ENCODE peak calls at places on chromosomes 16 and 17, in four cellular contexts. One of them, this sample, is unnamed.

GRCh38 chr17:79560527-79560926 is 50.3 kb downstream of the RBFOX3 start:
- DNase-seq in WTC11: no peak
- DNase-seq in K562: no peak
- DNase-seq in HepG2: no peak
- DNase-seq in this sample: no peak

GRCh38 chr17:76727745-76728456 is 1.3 kb downstream of the METTL23 start:
- DNase-seq in WTC11: no peak
- DNase-seq in HepG2: no peak
- DNase-seq in K562: no peak
- DNase-seq in this sample: peak; percentile 31

GRCh38 chr17:42895185-42895555 is 5.4 kb upstream of the G6PC1 start:
- DNase-seq in HepG2: no peak
- DNase-seq in K562: no peak
- DNase-seq in WTC11: no peak
- DNase-seq in this sample: no peak

GRCh38 chr17:74334393-74335039 is 8.5 kb downstream of the KIF19 start:
- DNase-seq in K562: no peak
- DNase-seq in HepG2: no peak
- DNase-seq in WTC11: no peak
- DNase-seq in this sample: no peak

GRCh38 chr17:20066253-20066652 is 57.1 kb downstream of the SPECC1 start:
- DNase-seq in HepG2: no peak
- DNase-seq in WTC11: no peak
- DNase-seq in K562: no peak
- DNase-seq in this sample: no peak

GRCh38 chr16:79042886-79043285 is 557.7 kb downstream of the MAF start:
- DNase-seq in K562: no peak
- DNase-seq in HepG2: no peak
- DNase-seq in WTC11: no peak
- DNase-seq in this sample: no peak

GRCh38 chr16:5025171-5025632 is 8.5 kb downstream of the NAGPA start:
- DNase-seq in K562: no peak
- DNase-seq in HepG2: no peak
- DNase-seq in WTC11: peak; percentile 85
- DNase-seq in this sample: no peak

GRCh38 chr17:66650490-66650877 is 184.4 kb upstream of the CACNG5 start:
- DNase-seq in HepG2: no peak
- DNase-seq in K562: no peak
- DNase-seq in WTC11: no peak
- DNase-seq in this sample: no peak

GRCh38 chr17:7988750-7989178 is 13.7 kb upstream of the GUCY2D start:
- DNase-seq in HepG2: peak; percentile 76
- DNase-seq in K562: peak; percentile 44
- DNase-seq in WTC11: no peak
- DNase-seq in this sample: peak; percentile 66

GRCh38 chr16:17414421-17414820 is 56.3 kb downstream of the XYLT1 start:
- DNase-seq in WTC11: no peak
- DNase-seq in HepG2: no peak
- DNase-seq in K562: no peak
- DNase-seq in this sample: peak; percentile 32

GRCh38 chr17:77581480-77581879 is 377.0 kb upstream of the TNRC6C start:
- DNase-seq in K562: no peak
- DNase-seq in WTC11: no peak
- DNase-seq in HepG2: no peak
- DNase-seq in this sample: no peak

GRCh38 chr16:14284371-14284770 is 213.3 kb downstream of the MRTFB start:
- DNase-seq in WTC11: no peak
- DNase-seq in K562: no peak
- DNase-seq in HepG2: no peak
- DNase-seq in this sample: no peak

GRCh38 chr16:73083271-73083670 is 35.3 kb upstream of the ZFHX3 start:
- DNase-seq in K562: no peak
- DNase-seq in WTC11: no peak
- DNase-seq in HepG2: no peak
- DNase-seq in this sample: no peak

GRCh38 chr17:37744633-37744927 is 279 bp downstream of the HNF1B start:
- DNase-seq in K562: no peak
- DNase-seq in WTC11: no peak
- DNase-seq in HepG2: no peak
- DNase-seq in this sample: no peak

GRCh38 chr17:73476890-73477350 is 165.1 kb upstream of the CDC42EP4 start:
- DNase-seq in WTC11: no peak
- DNase-seq in HepG2: no peak
- DNase-seq in K562: no peak
- DNase-seq in this sample: no peak

GRCh38 chr17:38322156-38322779 is 21.5 kb downstream of the GPR179 start:
- DNase-seq in K562: peak; percentile 80
- DNase-seq in HepG2: peak; percentile 48
- DNase-seq in WTC11: peak; percentile 83
- DNase-seq in this sample: no peak

GRCh38 chr17:68458260-68459029 is 1.1 kb upstream of the WIPI1 start:
- DNase-seq in WTC11: no peak
- DNase-seq in K562: no peak
- DNase-seq in HepG2: no peak
- DNase-seq in this sample: no peak

GRCh38 chr17:68456529-68457167 is 648 bp downstream of the WIPI1 start:
- DNase-seq in K562: no peak
- DNase-seq in HepG2: peak; percentile 92
- DNase-seq in WTC11: peak; percentile 72
- DNase-seq in this sample: no peak

GRCh38 chr17:68455756-68456528 is 1.4 kb downstream of the WIPI1 start:
- DNase-seq in HepG2: peak; percentile 89
- DNase-seq in WTC11: no peak
- DNase-seq in K562: no peak
- DNase-seq in this sample: no peak

GRCh38 chr17:68457539-68458259 is 403 bp upstream of the WIPI1 start:
- DNase-seq in HepG2: peak; percentile 98
- DNase-seq in K562: peak; percentile 98
- DNase-seq in WTC11: peak; percentile 99
- DNase-seq in this sample: peak; percentile 91

GRCh38 chr17:68457168-68457538 is at the start of gene WIPI1:
- DNase-seq in HepG2: peak; percentile 39
- DNase-seq in K562: no peak
- DNase-seq in WTC11: no peak
- DNase-seq in this sample: no peak
- TF ChIP-seq ETV6 in HepG2: no peak
- TF ChIP-seq ETV6 in K562: no peak
- TF ChIP-seq ETV6 in WTC11: no peak
- TF ChIP-seq ETV6 in this sample: no peak

GRCh38 chr17:61414141-61414935 is 14.7 kb downstream of the TBX2 start:
- DNase-seq in K562: no peak
- DNase-seq in WTC11: no peak
- DNase-seq in HepG2: no peak
- DNase-seq in this sample: no peak
- TF ChIP-seq ETV6 in K562: no peak
- TF ChIP-seq ETV6 in WTC11: no peak
- TF ChIP-seq ETV6 in HepG2: no peak
- TF ChIP-seq ETV6 in this sample: peak; percentile 70

GRCh38 chr16:802914-803750 is 2.6 kb upstream of the GNG13 start:
- DNase-seq in WTC11: no peak
- DNase-seq in HepG2: no peak
- DNase-seq in K562: no peak
- DNase-seq in this sample: no peak

GRCh38 chr16:805474-805873 is 4.9 kb upstream of the GNG13 start:
- DNase-seq in WTC11: no peak
- DNase-seq in K562: no peak
- DNase-seq in HepG2: no peak
- DNase-seq in this sample: no peak

GRCh38 chr16:802461-802860 is 1.9 kb upstream of the GNG13 start:
- DNase-seq in HepG2: no peak
- DNase-seq in WTC11: no peak
- DNase-seq in K562: no peak
- DNase-seq in this sample: no peak

GRCh38 chr16:803751-804075 is 3.2 kb upstream of the GNG13 start:
- DNase-seq in WTC11: no peak
- DNase-seq in K562: no peak
- DNase-seq in HepG2: no peak
- DNase-seq in this sample: no peak

DNA sequence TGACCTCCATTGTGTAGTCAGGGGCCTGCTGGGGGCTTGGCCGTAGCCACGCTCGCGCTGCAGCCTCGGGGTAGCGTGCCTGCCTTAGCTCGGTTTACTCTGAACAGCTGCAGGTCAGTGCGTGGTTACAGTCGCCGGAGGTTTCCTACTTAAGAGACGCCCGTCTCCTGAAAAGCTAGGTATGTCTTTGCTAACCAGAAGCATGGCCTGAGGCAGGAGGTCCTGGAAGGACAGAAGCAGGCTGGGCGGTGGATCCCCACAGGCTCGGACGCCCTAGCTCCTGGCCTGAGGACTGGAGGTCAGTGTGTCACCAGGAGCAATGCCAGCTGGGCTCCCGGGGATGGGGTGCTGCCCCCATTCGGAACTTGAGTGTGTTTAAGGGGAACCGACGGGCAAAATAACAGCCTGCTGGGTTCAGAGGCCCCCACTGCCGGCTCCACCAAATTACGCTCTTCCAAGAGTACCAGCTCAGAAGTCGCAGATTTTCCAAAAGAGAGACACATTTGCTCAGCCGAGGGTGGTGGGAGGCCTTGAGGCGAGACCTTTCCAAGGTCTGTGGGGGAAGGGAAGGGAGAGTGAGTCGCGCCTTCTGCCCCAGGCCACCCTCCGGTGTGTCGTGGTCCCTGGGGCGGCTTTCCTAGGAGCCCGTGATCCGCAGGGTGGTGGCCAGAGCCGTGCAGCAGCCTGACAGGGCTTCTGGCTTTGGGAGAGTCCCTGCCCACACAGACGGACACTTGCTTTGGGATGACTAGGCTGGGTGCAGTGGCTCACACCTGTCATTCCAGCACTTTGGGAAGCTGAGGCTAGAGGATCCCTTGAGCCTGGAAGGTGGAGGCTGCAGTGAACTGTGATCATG is 3.9 kb upstream of the GNG13 start:
- DNase-seq in WTC11: no peak
- DNase-seq in K562: no peak
- DNase-seq in HepG2: no peak
- DNase-seq in this sample: no peak
- TF ChIP-seq ETV6 in WTC11: no peak
- TF ChIP-seq ETV6 in K562: no peak
- TF ChIP-seq ETV6 in HepG2: no peak
- TF ChIP-seq ETV6 in this sample: no peak

GRCh38 chr16:49513040-49513439 is 139.4 kb downstream of the C16orf78 start:
- DNase-seq in WTC11: peak; percentile 58
- DNase-seq in K562: peak; percentile 61
- DNase-seq in HepG2: no peak
- DNase-seq in this sample: no peak
- TF ChIP-seq ETV6 in WTC11: no peak
- TF ChIP-seq ETV6 in K562: no peak
- TF ChIP-seq ETV6 in HepG2: no peak
- TF ChIP-seq ETV6 in this sample: no peak

GRCh38 chr17:69704935-69705334 is 290.4 kb downstream of the MAP2K6 start:
- DNase-seq in HepG2: no peak
- DNase-seq in WTC11: no peak
- DNase-seq in K562: no peak
- DNase-seq in this sample: no peak

GRCh38 chr17:69696645-69697044 is 282.1 kb downstream of the MAP2K6 start:
- DNase-seq in K562: no peak
- DNase-seq in HepG2: no peak
- DNase-seq in WTC11: no peak
- DNase-seq in this sample: no peak

GRCh38 chr17:69702078-69702477 is 287.6 kb downstream of the MAP2K6 start:
- DNase-seq in WTC11: no peak
- DNase-seq in K562: no peak
- DNase-seq in HepG2: no peak
- DNase-seq in this sample: no peak
- TF ChIP-seq ETV6 in WTC11: no peak
- TF ChIP-seq ETV6 in K562: no peak
- TF ChIP-seq ETV6 in HepG2: no peak
- TF ChIP-seq ETV6 in this sample: no peak

GRCh38 chr16:8568231-8568617 is 22.1 kb downstream of the TMEM114 start:
- DNase-seq in HepG2: no peak
- DNase-seq in WTC11: no peak
- DNase-seq in K562: no peak
- DNase-seq in this sample: no peak

GRCh38 chr16:8564934-8565345 is 25.4 kb downstream of the TMEM114 start:
- DNase-seq in HepG2: no peak
- DNase-seq in K562: no peak
- DNase-seq in WTC11: no peak
- DNase-seq in this sample: no peak

GRCh38 chr16:8567355-8568230 is 22.7 kb downstream of the TMEM114 start:
- DNase-seq in HepG2: peak; percentile 97
- DNase-seq in WTC11: peak; percentile 85
- DNase-seq in K562: peak; percentile 82
- DNase-seq in this sample: peak; percentile 66

GRCh38 chr16:8561496-8561895 is 28.8 kb downstream of the TMEM114 start:
- DNase-seq in WTC11: no peak
- DNase-seq in K562: no peak
- DNase-seq in HepG2: no peak
- DNase-seq in this sample: no peak

GRCh38 chr16:8565498-8565897 is 24.8 kb downstream of the TMEM114 start:
- DNase-seq in HepG2: no peak
- DNase-seq in WTC11: peak; percentile 62
- DNase-seq in K562: no peak
- DNase-seq in this sample: no peak
- TF ChIP-seq ETV6 in HepG2: no peak
- TF ChIP-seq ETV6 in WTC11: no peak
- TF ChIP-seq ETV6 in K562: no peak
- TF ChIP-seq ETV6 in this sample: no peak

GRCh38 chr17:164536-165235 is 16.8 kb downstream of the DOC2B start:
- DNase-seq in HepG2: peak; percentile 40
- DNase-seq in WTC11: peak; percentile 59
- DNase-seq in K562: peak; percentile 13
- DNase-seq in this sample: no peak
- TF ChIP-seq ETV6 in HepG2: no peak
- TF ChIP-seq ETV6 in WTC11: no peak
- TF ChIP-seq ETV6 in K562: no peak
- TF ChIP-seq ETV6 in this sample: no peak

DNA sequence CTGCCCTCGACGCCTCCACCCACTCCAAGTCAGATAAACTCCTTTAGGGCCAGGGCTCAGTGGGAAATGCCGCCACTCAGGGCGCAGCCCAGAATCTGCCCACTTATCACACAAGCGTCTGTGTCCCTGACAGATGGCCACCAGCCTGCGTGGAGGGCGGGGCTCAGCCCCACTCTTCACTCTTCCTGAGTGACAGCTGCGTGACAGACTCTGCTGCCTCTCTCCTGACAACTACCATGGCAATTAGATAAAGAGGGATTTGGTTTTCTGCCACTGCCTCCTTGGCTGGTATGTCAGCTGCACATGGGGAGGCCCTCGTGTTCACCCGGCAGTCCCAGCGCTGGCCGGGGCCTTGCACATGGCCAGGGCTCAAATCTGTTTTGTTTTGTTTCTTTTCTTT is 96.2 kb downstream of the RTN4RL1 start:
- DNase-seq in HepG2: no peak
- DNase-seq in K562: no peak
- DNase-seq in WTC11: no peak
- DNase-seq in this sample: no peak
- TF ChIP-seq ETV6 in HepG2: no peak
- TF ChIP-seq ETV6 in K562: no peak
- TF ChIP-seq ETV6 in WTC11: no peak
- TF ChIP-seq ETV6 in this sample: no peak

GRCh38 chr17:81390436-81391214 is 4.6 kb upstream of the BAHCC1 start:
- DNase-seq in K562: no peak
- DNase-seq in HepG2: no peak
- DNase-seq in WTC11: no peak
- DNase-seq in this sample: no peak
- TF ChIP-seq ETV6 in K562: no peak
- TF ChIP-seq ETV6 in HepG2: no peak
- TF ChIP-seq ETV6 in WTC11: no peak
- TF ChIP-seq ETV6 in this sample: no peak

This sample was measured in GM12878.